ENCODE peak calls at places on chromosomes 13 and 19, in six cellular contexts. One of them, this sample, is unnamed. For H3K27me3, the result is how much of the 10 kb centered on the place peaks cover.

GRCh38 chr13:82294226-82294625 is 1588.0 kb downstream of the SLITRK1 start:
- DNase-seq in SK-N-SH: no peak
- DNase-seq in H1: no peak
- DNase-seq in K562: no peak
- DNase-seq in GM12878: no peak
- DNase-seq in HepG2: no peak
- DNase-seq in this sample: no peak

GRCh38 chr19:5031231-5032100 is 62.6 kb downstream of the KDM4B start:
- DNase-seq in SK-N-SH: peak
- DNase-seq in H1: peak
- DNase-seq in K562: peak
- DNase-seq in GM12878: peak
- DNase-seq in HepG2: peak
- DNase-seq in this sample: peak

GRCh38 chr13:50812242-50812641 is 31.2 kb downstream of the DLEU7 start:
- DNase-seq in SK-N-SH: no peak
- DNase-seq in H1: no peak
- DNase-seq in K562: no peak
- DNase-seq in GM12878: no peak
- DNase-seq in HepG2: no peak
- DNase-seq in this sample: no peak

GRCh38 chr19:30664358-30665058 is 292.3 kb downstream of the ZNF536 start:
- DNase-seq in SK-N-SH: peak
- DNase-seq in H1: no peak
- DNase-seq in K562: no peak
- DNase-seq in GM12878: no peak
- DNase-seq in HepG2: peak
- DNase-seq in this sample: no peak

GRCh38 chr13:30446122-30446500 is 19.6 kb downstream of the HMGB1 start:
- DNase-seq in SK-N-SH: no peak
- DNase-seq in H1: no peak
- DNase-seq in K562: no peak
- DNase-seq in GM12878: no peak
- DNase-seq in HepG2: no peak
- DNase-seq in this sample: no peak

GRCh38 chr13:102580552-102581169 is 16.1 kb upstream of the TPP2 start:
- DNase-seq in SK-N-SH: peak
- DNase-seq in H1: no peak
- DNase-seq in K562: peak
- DNase-seq in GM12878: no peak
- DNase-seq in HepG2: peak
- DNase-seq in this sample: peak

GRCh38 chr13:112968380-112968909 is 569 bp upstream of the MCF2L start:
- DNase-seq in SK-N-SH: peak
- DNase-seq in H1: no peak
- DNase-seq in K562: no peak
- DNase-seq in GM12878: no peak
- DNase-seq in HepG2: no peak
- DNase-seq in this sample: no peak

GRCh38 chr13:44109986-44110640 is 230.4 kb downstream of the LACC1 start:
- DNase-seq in SK-N-SH: no peak
- DNase-seq in H1: no peak
- DNase-seq in K562: no peak
- DNase-seq in GM12878: no peak
- DNase-seq in HepG2: no peak
- DNase-seq in this sample: no peak

GRCh38 chr19:34023381-34023780 is 148.9 kb upstream of the LSM14A start:
- DNase-seq in SK-N-SH: no peak
- DNase-seq in H1: no peak
- DNase-seq in K562: no peak
- DNase-seq in GM12878: no peak
- DNase-seq in HepG2: no peak
- DNase-seq in this sample: no peak

DNA sequence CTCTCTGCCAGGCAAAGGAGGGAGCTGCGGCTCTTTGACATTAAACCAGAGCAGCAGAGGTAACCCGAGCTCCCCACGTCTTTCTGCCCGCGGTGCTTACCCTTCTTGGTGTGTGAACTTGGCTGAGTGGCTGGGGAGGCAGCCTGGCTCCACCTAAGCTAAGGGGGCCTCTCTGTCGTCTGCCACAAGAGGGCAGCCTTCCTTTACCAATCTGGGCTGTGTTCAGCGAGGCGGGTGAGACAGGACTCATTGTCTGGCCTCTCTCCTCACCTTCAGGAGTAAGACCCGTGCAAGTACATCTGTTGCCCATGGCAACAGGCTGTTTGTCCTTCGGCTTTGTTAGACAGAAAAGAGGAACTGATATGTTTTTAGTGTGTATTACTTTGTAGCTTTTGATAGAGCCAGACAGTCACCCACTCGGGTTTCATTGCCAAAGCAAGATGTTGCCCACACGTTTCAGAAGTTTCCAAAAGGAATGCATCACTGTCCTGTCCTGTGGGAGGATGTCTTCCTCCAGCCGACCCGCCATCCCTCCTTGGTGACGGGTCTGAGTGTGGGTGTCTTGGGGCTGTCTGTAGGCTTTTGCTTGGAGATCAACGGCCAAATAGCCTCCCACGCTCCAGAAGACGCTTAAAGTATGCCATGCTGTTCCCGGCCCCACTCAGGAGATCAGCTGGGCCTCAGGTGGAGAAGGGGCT is 4.6 kb downstream of the POP4 start:
- DNase-seq in SK-N-SH: peak
- DNase-seq in H1: peak
- DNase-seq in K562: peak
- DNase-seq in GM12878: peak
- DNase-seq in HepG2: peak
- DNase-seq in this sample: peak
- TF ChIP-seq CTCF in SK-N-SH: peak
- TF ChIP-seq CTCF in H1: peak
- TF ChIP-seq CTCF in K562: peak
- TF ChIP-seq CTCF in GM12878: peak
- TF ChIP-seq CTCF in HepG2: peak
- TF ChIP-seq CTCF in this sample: peak

DNA sequence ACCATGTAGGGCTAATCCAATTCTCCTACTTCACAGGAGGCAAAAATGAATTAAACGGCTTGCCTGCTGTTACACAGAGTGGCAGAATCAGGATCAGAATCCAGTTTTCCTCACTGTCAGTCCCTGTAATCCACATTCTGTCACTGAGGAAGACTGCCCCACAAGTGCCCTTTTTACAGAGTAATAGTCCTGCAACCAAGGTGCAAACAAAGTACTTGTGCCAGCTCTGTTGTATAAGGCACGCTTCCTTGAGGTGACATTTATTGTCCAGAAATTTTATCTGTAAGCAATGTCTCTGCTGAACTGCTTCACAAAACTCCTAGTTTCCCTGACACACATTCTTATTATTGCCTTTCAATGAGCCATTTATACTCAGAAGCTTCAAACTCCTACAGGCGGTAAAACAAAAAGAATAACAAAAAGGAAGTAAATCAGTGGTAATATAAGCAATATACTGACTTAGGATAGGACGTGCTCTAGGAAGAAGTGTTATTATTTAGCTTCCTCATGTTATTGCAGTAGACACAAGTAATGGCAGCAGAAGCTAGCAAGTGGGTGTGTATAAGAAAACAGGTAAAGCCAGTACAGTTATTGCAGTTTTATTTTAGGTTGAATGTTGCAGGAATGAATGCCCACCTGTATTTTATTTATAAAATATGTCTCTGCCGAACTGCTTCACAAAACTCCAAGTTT is 28.8 kb downstream of the SPRY2 start:
- DNase-seq in SK-N-SH: no peak
- DNase-seq in H1: no peak
- DNase-seq in K562: no peak
- DNase-seq in GM12878: no peak
- DNase-seq in HepG2: no peak
- DNase-seq in this sample: no peak
- TF ChIP-seq GABPA in SK-N-SH: no peak
- TF ChIP-seq GABPA in H1: no peak
- TF ChIP-seq GABPA in K562: no peak
- TF ChIP-seq GABPA in GM12878: no peak
- TF ChIP-seq GABPA in HepG2: no peak
- TF ChIP-seq GABPA in this sample: no peak

DNA sequence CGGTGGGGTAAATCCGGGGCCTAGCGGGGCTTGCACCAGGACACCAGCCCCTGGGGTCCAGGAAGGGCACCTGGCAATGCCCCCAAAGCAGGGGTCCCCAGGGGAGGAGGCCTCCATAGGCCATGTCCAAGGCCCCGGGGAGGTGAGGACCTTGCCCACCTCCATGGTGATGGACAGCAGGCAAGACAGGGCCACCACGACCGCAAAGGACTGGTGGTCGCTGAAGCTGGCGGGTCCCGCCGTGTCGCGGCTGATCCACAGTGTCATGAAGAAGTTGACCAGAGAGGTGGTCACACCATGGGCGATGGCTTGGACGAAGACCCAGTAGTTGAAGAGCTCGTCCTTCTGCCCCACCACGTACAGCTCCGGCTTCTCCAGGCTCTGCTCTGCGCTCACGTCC is 26.8 kb downstream of the ATP8B3 start:
- DNase-seq in SK-N-SH: no peak
- DNase-seq in H1: no peak
- DNase-seq in K562: no peak
- DNase-seq in GM12878: no peak
- DNase-seq in HepG2: no peak
- DNase-seq in this sample: no peak
- H3K27me3 ChIP-seq in SK-N-SH: under half
- H3K27me3 ChIP-seq in H1: under half
- H3K27me3 ChIP-seq in K562: under half
- H3K27me3 ChIP-seq in GM12878: under half
- H3K27me3 ChIP-seq in HepG2: under half
- H3K27me3 ChIP-seq in this sample: under half

GRCh38 chr13:47126432-47126831 is 229.6 kb upstream of the HTR2A start:
- DNase-seq in SK-N-SH: no peak
- DNase-seq in H1: no peak
- DNase-seq in K562: no peak
- DNase-seq in GM12878: no peak
- DNase-seq in HepG2: no peak
- DNase-seq in this sample: no peak
- TF ChIP-seq CTCF in SK-N-SH: no peak
- TF ChIP-seq CTCF in H1: no peak
- TF ChIP-seq CTCF in K562: no peak
- TF ChIP-seq CTCF in GM12878: no peak
- TF ChIP-seq CTCF in HepG2: no peak
- TF ChIP-seq CTCF in this sample: no peak